ENCODE peak calls at places on chromosome 6, in nine cellular contexts. V is RWPE2, Z is iPS DF 6.9, L is fibroblast of lung, A is COR-L47, P is T follicular helper cell, D is mesendoderm, M is M059J, X is Kasumi-1. N is an unnamed sample.
A peak's percentile ranks its signal among the peaks of the same experiment; 100 is the strongest.

GRCh38 chr6:149830731-149831379 is 33.3 kb downstream of the LRP11 start:
- DNase-seq in Z (no peak), A (no peak), D (no peak), P (no peak), V (no peak), M (no peak), L (peak; percentile 60), X (no peak), N (no peak)

GRCh38 chr6:128504003-128504654 is 16.3 kb downstream of the PTPRK start:
- DNase-seq in X (no peak), L (no peak), Z (no peak), A (no peak), P (no peak), D (no peak), V (no peak), M (no peak), N (no peak)

GRCh38 chr6:90284236-90284744 is 12.4 kb downstream of the BACH2 start:
- DNase-seq in D (peak; percentile 96), X (peak; percentile 81), M (peak; percentile 82), P (peak; percentile 16), Z (no peak), V (no peak), A (no peak), L (peak; percentile 98), N (no peak)

GRCh38 chr6:90414352-90414751 is 117.7 kb upstream of the BACH2 start:
- DNase-seq in M (no peak), P (no peak), D (no peak), Z (no peak), X (no peak), A (no peak), L (no peak), V (no peak), N (no peak)

GRCh38 chr6:7165002-7165735 is 57.4 kb downstream of the RREB1 start:
- DNase-seq in M (no peak), X (no peak), V (no peak), L (peak; percentile 65), Z (no peak), D (peak; percentile 73), P (no peak), A (peak; percentile 15), N (no peak)

GRCh38 chr6:5422321-5422915 is 161.1 kb downstream of the FARS2 start:
- DNase-seq in X (peak; percentile 47), L (peak; percentile 33), M (peak; percentile 55), P (no peak), D (peak; percentile 72), A (peak; percentile 11), Z (peak; percentile 33), V (no peak), N (no peak)

GRCh38 chr6:92687278-92687677 is 732.1 kb downstream of the EPHA7 start:
- DNase-seq in L (no peak), P (no peak), D (no peak), V (no peak), Z (no peak), M (no peak), A (no peak), X (no peak), N (no peak)

GRCh38 chr6:146546440-146546839 is 2.8 kb downstream of the RAB32 start:
- DNase-seq in X (no peak), Z (no peak), P (no peak), A (no peak), M (peak; percentile 90), L (peak; percentile 92), D (peak; percentile 75), V (no peak), N (no peak)

GRCh38 chr6:21371676-21372161 is 221.8 kb upstream of the SOX4 start:
- DNase-seq in A (no peak), Z (no peak), M (peak; percentile 11), L (peak; percentile 73), P (no peak), D (peak; percentile 94), X (no peak), V (no peak), N (no peak)

GRCh38 chr6:20946037-20946436 is 411.8 kb downstream of the CDKAL1 start:
- DNase-seq in Z (no peak), X (peak; percentile 12), V (no peak), D (peak; percentile 52), L (peak; percentile 71), A (no peak), M (peak; percentile 66), P (no peak), N (no peak)